ENCODE peak calls at places on chromosomes 11 and 22, in six cellular contexts. Y is iris pigment epithelial cell; G is M059J; N is mesendoderm; B is activated CD8-positive, alpha-beta memory T cell treated with anti-CD3 and anti-CD28 coated beads for 24 hours; W is naive thymus-derived CD8-positive, alpha-beta T cell. O is an unnamed sample.

GRCh38 chr11:64299847-64300648 is at the start of gene CATSPERZ:
- DNase-seq in W (peak; percentile 40), G (no peak), Y (no peak), N (no peak), B (no peak), O (no peak)

GRCh38 chr11:47376543-47377371 is 1.6 kb downstream of the SPI1 start:
- DNase-seq in G (no peak), Y (no peak), N (peak; percentile 38), W (no peak), B (no peak), O (no peak)

GRCh38 chr22:28299760-28300159 is 379.9 kb downstream of the TTC28 start:
- DNase-seq in W (no peak), B (no peak), N (peak; percentile 16), Y (peak; percentile 16), G (peak; percentile 20), O (no peak)

GRCh38 chr11:118202599-118203422 is 22.0 kb downstream of the JAML start:
- DNase-seq in B (peak; percentile 80), N (no peak), Y (no peak), W (peak; percentile 62), G (no peak), O (no peak)

GRCh38 chr11:19603771-19604170 is 108.9 kb upstream of the NAV2 start:
- DNase-seq in B (no peak), G (no peak), W (no peak), N (no peak), Y (no peak), O (no peak)

GRCh38 chr11:2474059-2474901 is 29.5 kb downstream of the KCNQ1 start:
- DNase-seq in B (no peak), N (no peak), G (no peak), W (no peak), Y (no peak), O (no peak)

GRCh38 chr11:65594991-65595920 is at the start of gene KCNK7:
- DNase-seq in B (no peak), N (no peak), Y (no peak), G (no peak), W (no peak), O (no peak)

GRCh38 chr11:126628450-126628789 is 272.9 kb downstream of the ST3GAL4 start:
- DNase-seq in N (no peak), W (no peak), B (no peak), Y (no peak), G (no peak), O (no peak)

GRCh38 chr11:134266841-134267251 is 9.3 kb upstream of the GLB1L3 start:
- DNase-seq in G (peak; percentile 81), B (no peak), N (peak; percentile 66), Y (peak; percentile 80), W (no peak), O (no peak)

GRCh38 chr11:2931771-2932738 is 2.8 kb upstream of the PHLDA2 start:
- DNase-seq in N (no peak), G (no peak), B (no peak), Y (no peak), W (no peak), O (no peak)

GRCh38 chr11:929405-929804 is 3.7 kb downstream of the AP2A2 start:
- DNase-seq in G (no peak), W (no peak), N (no peak), B (no peak), Y (no peak), O (no peak)

GRCh38 chr22:47328550-47329243 is 566.2 kb downstream of the TBC1D22A start:
- DNase-seq in B (no peak), N (no peak), G (peak; percentile 96), Y (peak; percentile 95), W (no peak), O (no peak)

GRCh38 chr11:90532125-90532524 is 309.3 kb upstream of the CHORDC1 start:
- DNase-seq in W (no peak), G (no peak), B (no peak), N (peak; percentile 85), Y (no peak), O (no peak)

GRCh38 chr22:46063861-46064235 is 86.5 kb upstream of the PPARA start:
- DNase-seq in Y (no peak), G (peak; percentile 59), N (no peak), B (no peak), W (no peak), O (no peak)

GRCh38 chr22:18983120-18983651 is 47.1 kb upstream of the PRODH start:
- DNase-seq in B (no peak), W (no peak), N (no peak), G (no peak), Y (no peak), O (no peak)

GRCh38 chr11:69396948-69397307 is 84.5 kb upstream of the LINC01488 start:
- DNase-seq in Y (no peak), G (no peak), W (no peak), B (no peak), N (no peak), O (no peak)

GRCh38 chr11:85165819-85166218 is 461.3 kb downstream of the DLG2 start:
- DNase-seq in W (no peak), B (no peak), Y (no peak), N (no peak), G (no peak), O (peak; percentile 8)

GRCh38 chr11:133893381-133893780 is 48.1 kb upstream of the SPATA19 start:
- DNase-seq in N (no peak), Y (no peak), B (peak; percentile 40), G (no peak), W (no peak), O (no peak)

GRCh38 chr11:67023957-67024353 is 1.0 kb downstream of the SYT12 start:
- DNase-seq in W (no peak), N (no peak), G (peak; percentile 27), B (no peak), Y (no peak), O (no peak)

GRCh38 chr11:75773595-75774353 is 5.2 kb downstream of the DGAT2 start:
- DNase-seq in B (no peak), N (no peak), W (no peak), G (no peak), Y (no peak), O (no peak)

GRCh38 chr11:74321487-74322188 is 10.2 kb upstream of the P4HA3 start:
- DNase-seq in B (no peak), W (no peak), N (peak; percentile 46), Y (peak; percentile 62), G (peak; percentile 68), O (peak; percentile 41)

O was measured in neural progenitor cell.